ENCODE peak calls at places on chromosomes 2 and 18, in six cellular contexts. One of them, this sample, is unnamed.
A peak's percentile ranks its signal among the peaks of the same experiment; 100 is the strongest.

GRCh38 chr18:25503567-25504081 is 151.7 kb upstream of the ZNF521 start:
- DNase-seq in ovary: peak; percentile 63
- DNase-seq in choroid plexus epithelial cell: peak; percentile 84
- DNase-seq in astrocyte of the cerebellum: peak; percentile 68
- DNase-seq in fibroblast of pulmonary artery: peak; percentile 77
- DNase-seq in cardiac fibroblast: peak; percentile 65
- DNase-seq in this sample: peak; percentile 68

GRCh38 chr2:64019083-64019974 is at the start of gene VPS54:
- DNase-seq in ovary: peak; percentile 83
- DNase-seq in cardiac fibroblast: peak; percentile 65
- DNase-seq in choroid plexus epithelial cell: peak; percentile 56
- DNase-seq in astrocyte of the cerebellum: no peak
- DNase-seq in fibroblast of pulmonary artery: peak; percentile 59
- DNase-seq in this sample: peak; percentile 78

GRCh38 chr18:74840492-74841167 is 243.0 kb downstream of the ZNF407 start:
- DNase-seq in fibroblast of pulmonary artery: peak; percentile 58
- DNase-seq in cardiac fibroblast: peak; percentile 89
- DNase-seq in choroid plexus epithelial cell: peak; percentile 65
- DNase-seq in astrocyte of the cerebellum: no peak
- DNase-seq in ovary: no peak
- DNase-seq in this sample: peak; percentile 84

GRCh38 chr2:214410918-214411554 is at the start of gene VWC2L:
- DNase-seq in astrocyte of the cerebellum: peak; percentile 75
- DNase-seq in ovary: peak; percentile 57
- DNase-seq in fibroblast of pulmonary artery: peak; percentile 76
- DNase-seq in choroid plexus epithelial cell: peak; percentile 80
- DNase-seq in cardiac fibroblast: peak; percentile 76
- DNase-seq in this sample: peak; percentile 59

GRCh38 chr2:13128139-13128538 is 411.4 kb downstream of the TRIB2 start:
- DNase-seq in choroid plexus epithelial cell: no peak
- DNase-seq in cardiac fibroblast: no peak
- DNase-seq in astrocyte of the cerebellum: no peak
- DNase-seq in fibroblast of pulmonary artery: no peak
- DNase-seq in ovary: no peak
- DNase-seq in this sample: no peak

GRCh38 chr2:12556762-12557161 is 160.0 kb upstream of the TRIB2 start:
- DNase-seq in astrocyte of the cerebellum: no peak
- DNase-seq in choroid plexus epithelial cell: peak; percentile 83
- DNase-seq in cardiac fibroblast: peak; percentile 79
- DNase-seq in ovary: no peak
- DNase-seq in fibroblast of pulmonary artery: peak; percentile 71
- DNase-seq in this sample: peak; percentile 58

GRCh38 chr2:170221317-170222288 is 43.7 kb downstream of the MYO3B start:
- DNase-seq in astrocyte of the cerebellum: no peak
- DNase-seq in ovary: no peak
- DNase-seq in fibroblast of pulmonary artery: peak; percentile 47
- DNase-seq in choroid plexus epithelial cell: peak; percentile 74
- DNase-seq in cardiac fibroblast: peak; percentile 56
- DNase-seq in this sample: peak; percentile 29

GRCh38 chr2:85830645-85831044 is 58.1 kb downstream of the ST3GAL5 start:
- DNase-seq in astrocyte of the cerebellum: no peak
- DNase-seq in cardiac fibroblast: peak; percentile 11
- DNase-seq in ovary: no peak
- DNase-seq in choroid plexus epithelial cell: peak; percentile 25
- DNase-seq in fibroblast of pulmonary artery: no peak
- DNase-seq in this sample: no peak

GRCh38 chr2:120869659-120870466 is 134.2 kb downstream of the GLI2 start:
- DNase-seq in ovary: no peak
- DNase-seq in astrocyte of the cerebellum: no peak
- DNase-seq in fibroblast of pulmonary artery: no peak
- DNase-seq in cardiac fibroblast: no peak
- DNase-seq in choroid plexus epithelial cell: no peak
- DNase-seq in this sample: no peak

GRCh38 chr2:44745460-44745859 is 196.0 kb upstream of the SIX3 start:
- DNase-seq in astrocyte of the cerebellum: no peak
- DNase-seq in cardiac fibroblast: no peak
- DNase-seq in ovary: no peak
- DNase-seq in fibroblast of pulmonary artery: no peak
- DNase-seq in choroid plexus epithelial cell: no peak
- DNase-seq in this sample: no peak

GRCh38 chr2:33967103-33967502 is 368.0 kb upstream of the FAM98A start:
- DNase-seq in astrocyte of the cerebellum: no peak
- DNase-seq in ovary: no peak
- DNase-seq in cardiac fibroblast: no peak
- DNase-seq in choroid plexus epithelial cell: no peak
- DNase-seq in fibroblast of pulmonary artery: no peak
- DNase-seq in this sample: no peak

GRCh38 chr2:100196786-100197494 is 54.5 kb upstream of the AFF3 start:
- DNase-seq in choroid plexus epithelial cell: peak; percentile 45
- DNase-seq in astrocyte of the cerebellum: no peak
- DNase-seq in fibroblast of pulmonary artery: no peak
- DNase-seq in cardiac fibroblast: peak; percentile 33
- DNase-seq in ovary: no peak
- DNase-seq in this sample: no peak

GRCh38 chr18:9825571-9826073 is 60.2 kb upstream of the TXNDC2 start:
- DNase-seq in cardiac fibroblast: peak; percentile 83
- DNase-seq in ovary: no peak
- DNase-seq in astrocyte of the cerebellum: peak; percentile 89
- DNase-seq in fibroblast of pulmonary artery: peak; percentile 94
- DNase-seq in choroid plexus epithelial cell: peak; percentile 97
- DNase-seq in this sample: peak; percentile 92

GRCh38 chr2:32926708-32927084 is 20.1 kb upstream of the LTBP1 start:
- DNase-seq in fibroblast of pulmonary artery: peak; percentile 95
- DNase-seq in cardiac fibroblast: peak; percentile 89
- DNase-seq in astrocyte of the cerebellum: no peak
- DNase-seq in choroid plexus epithelial cell: peak; percentile 63
- DNase-seq in ovary: no peak
- DNase-seq in this sample: peak; percentile 72

GRCh38 chr2:160492401-160493226 is 993 bp downstream of the RBMS1 start:
- DNase-seq in choroid plexus epithelial cell: peak; percentile 71
- DNase-seq in fibroblast of pulmonary artery: peak; percentile 72
- DNase-seq in ovary: peak; percentile 84
- DNase-seq in cardiac fibroblast: peak; percentile 76
- DNase-seq in astrocyte of the cerebellum: no peak
- DNase-seq in this sample: peak; percentile 64

GRCh38 chr2:233532971-233533370 is 33.6 kb downstream of the USP40 start:
- DNase-seq in fibroblast of pulmonary artery: no peak
- DNase-seq in choroid plexus epithelial cell: no peak
- DNase-seq in cardiac fibroblast: no peak
- DNase-seq in astrocyte of the cerebellum: no peak
- DNase-seq in ovary: no peak
- DNase-seq in this sample: no peak

GRCh38 chr2:231800493-231801091 is 14.3 kb downstream of the COPS7B start:
- DNase-seq in ovary: no peak
- DNase-seq in cardiac fibroblast: peak; percentile 65
- DNase-seq in choroid plexus epithelial cell: peak; percentile 60
- DNase-seq in fibroblast of pulmonary artery: peak; percentile 55
- DNase-seq in astrocyte of the cerebellum: no peak
- DNase-seq in this sample: peak; percentile 67

GRCh38 chr2:69628325-69629038 is 15.1 kb downstream of the AAK1 start:
- DNase-seq in cardiac fibroblast: no peak
- DNase-seq in astrocyte of the cerebellum: no peak
- DNase-seq in fibroblast of pulmonary artery: no peak
- DNase-seq in ovary: no peak
- DNase-seq in choroid plexus epithelial cell: no peak
- DNase-seq in this sample: no peak

DNA sequence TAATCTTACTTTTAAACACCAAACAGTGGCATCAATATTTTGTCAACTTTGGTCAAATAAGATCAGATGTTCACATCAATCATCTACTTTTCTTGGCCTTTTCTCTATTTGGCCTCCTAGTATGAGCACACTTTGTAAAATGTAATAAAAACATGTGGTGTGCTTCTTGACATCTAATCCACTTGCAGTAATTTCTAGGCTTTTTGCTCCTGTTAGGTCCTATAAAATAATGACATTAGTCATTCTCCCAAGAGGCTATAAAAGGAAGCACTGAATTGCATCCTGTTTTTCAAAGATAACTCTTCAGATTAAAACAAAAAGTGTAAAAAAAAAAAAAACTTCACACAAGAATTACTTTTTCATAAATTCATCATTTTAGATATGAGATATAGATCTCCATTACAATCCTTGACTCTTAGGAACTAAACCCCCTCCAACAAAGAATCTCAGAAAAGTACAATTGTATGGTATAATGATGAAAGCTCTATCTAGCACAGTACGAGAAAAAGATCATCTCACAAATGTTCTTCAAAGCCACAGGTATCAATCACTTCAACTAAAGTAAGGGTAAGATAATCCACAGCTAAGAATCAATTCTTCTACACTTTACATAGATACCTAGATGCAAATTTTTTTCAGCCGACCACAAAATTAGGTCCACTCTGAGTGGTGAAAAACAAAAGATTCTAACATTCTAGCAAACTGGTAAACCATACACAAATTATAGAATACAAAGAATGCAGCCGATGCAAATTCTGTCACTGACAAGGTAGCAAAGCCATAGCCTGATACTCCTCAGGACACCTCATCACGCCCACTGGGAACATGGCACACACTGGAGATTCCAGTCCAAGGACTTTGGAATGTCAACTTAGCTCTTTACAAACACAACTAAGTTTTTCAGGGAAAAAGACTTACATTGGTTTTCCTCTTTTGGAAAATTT is 2.7 kb downstream of the BCL2 start:
- DNase-seq in astrocyte of the cerebellum: no peak
- DNase-seq in choroid plexus epithelial cell: no peak
- DNase-seq in ovary: no peak
- DNase-seq in fibroblast of pulmonary artery: no peak
- DNase-seq in cardiac fibroblast: no peak
- DNase-seq in this sample: no peak
- H3K4me3 ChIP-seq in astrocyte of the cerebellum: no peak overlapping the region
- H3K4me3 ChIP-seq in choroid plexus epithelial cell: no peak overlapping the region
- H3K4me3 ChIP-seq in ovary: peak overlapping the region; percentile 73
- H3K4me3 ChIP-seq in fibroblast of pulmonary artery: no peak overlapping the region
- H3K4me3 ChIP-seq in cardiac fibroblast: no peak overlapping the region
- H3K4me3 ChIP-seq in this sample: peak overlapping the region; percentile 79

GRCh38 chr2:136024616-136025015 is 39.2 kb upstream of the DARS1 start:
- DNase-seq in astrocyte of the cerebellum: peak; percentile 70
- DNase-seq in ovary: no peak
- DNase-seq in fibroblast of pulmonary artery: peak; percentile 18
- DNase-seq in choroid plexus epithelial cell: no peak
- DNase-seq in cardiac fibroblast: no peak
- DNase-seq in this sample: no peak

GRCh38 chr2:136025057-136025973 is 39.9 kb upstream of the DARS1 start:
- DNase-seq in fibroblast of pulmonary artery: peak; percentile 67
- DNase-seq in astrocyte of the cerebellum: peak; percentile 87
- DNase-seq in ovary: peak; percentile 20
- DNase-seq in cardiac fibroblast: peak; percentile 52
- DNase-seq in choroid plexus epithelial cell: peak; percentile 68
- DNase-seq in this sample: peak; percentile 75

GRCh38 chr2:136022747-136023146 is 37.3 kb upstream of the DARS1 start:
- DNase-seq in fibroblast of pulmonary artery: peak; percentile 20
- DNase-seq in astrocyte of the cerebellum: no peak
- DNase-seq in cardiac fibroblast: peak; percentile 9
- DNase-seq in ovary: no peak
- DNase-seq in choroid plexus epithelial cell: peak; percentile 19
- DNase-seq in this sample: no peak

GRCh38 chr2:136023416-136023815 is 38.0 kb upstream of the DARS1 start:
- DNase-seq in fibroblast of pulmonary artery: no peak
- DNase-seq in astrocyte of the cerebellum: no peak
- DNase-seq in choroid plexus epithelial cell: no peak
- DNase-seq in cardiac fibroblast: no peak
- DNase-seq in ovary: no peak
- DNase-seq in this sample: no peak

DNA sequence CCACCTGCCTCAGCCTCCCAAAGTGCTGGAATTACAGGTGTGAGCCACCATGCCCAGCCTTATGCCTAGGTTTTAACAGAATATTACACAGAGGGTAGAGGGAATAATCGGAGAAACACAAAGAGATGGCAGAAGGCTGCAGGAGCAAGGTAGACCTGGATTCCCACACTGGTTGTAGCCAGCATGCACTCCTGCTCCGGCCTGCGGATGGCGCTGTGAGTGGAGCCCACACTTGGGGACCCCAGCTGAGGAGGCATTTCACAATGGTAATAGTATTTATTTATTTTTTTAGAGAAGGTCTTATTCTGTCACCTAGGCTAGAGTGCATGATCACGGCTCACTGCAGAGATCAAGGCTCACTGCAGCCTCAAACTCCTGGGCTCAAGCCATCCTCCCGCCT is 38.8 kb upstream of the DARS1 start:
- DNase-seq in cardiac fibroblast: no peak
- DNase-seq in fibroblast of pulmonary artery: no peak
- DNase-seq in astrocyte of the cerebellum: no peak
- DNase-seq in choroid plexus epithelial cell: no peak
- DNase-seq in ovary: no peak
- DNase-seq in this sample: no peak
- TF ChIP-seq CTCF in cardiac fibroblast: no peak
- TF ChIP-seq CTCF in fibroblast of pulmonary artery: no peak
- TF ChIP-seq CTCF in astrocyte of the cerebellum: no peak
- TF ChIP-seq CTCF in choroid plexus epithelial cell: no peak
- TF ChIP-seq CTCF in ovary: no peak
- TF ChIP-seq CTCF in this sample: no peak

GRCh38 chr2:25213229-25213628 is 44.8 kb upstream of the POMC start:
- DNase-seq in cardiac fibroblast: no peak
- DNase-seq in ovary: no peak
- DNase-seq in fibroblast of pulmonary artery: no peak
- DNase-seq in choroid plexus epithelial cell: no peak
- DNase-seq in astrocyte of the cerebellum: no peak
- DNase-seq in this sample: no peak

GRCh38 chr2:25218134-25218533 is 49.8 kb upstream of the POMC start:
- DNase-seq in astrocyte of the cerebellum: no peak
- DNase-seq in ovary: no peak
- DNase-seq in choroid plexus epithelial cell: no peak
- DNase-seq in fibroblast of pulmonary artery: no peak
- DNase-seq in cardiac fibroblast: no peak
- DNase-seq in this sample: no peak

GRCh38 chr2:25215232-25215631 is 46.9 kb upstream of the POMC start:
- DNase-seq in cardiac fibroblast: no peak
- DNase-seq in ovary: no peak
- DNase-seq in astrocyte of the cerebellum: no peak
- DNase-seq in choroid plexus epithelial cell: no peak
- DNase-seq in fibroblast of pulmonary artery: no peak
- DNase-seq in this sample: peak; percentile 18

GRCh38 chr2:25219621-25220020 is 51.2 kb upstream of the POMC start:
- DNase-seq in fibroblast of pulmonary artery: no peak
- DNase-seq in astrocyte of the cerebellum: no peak
- DNase-seq in choroid plexus epithelial cell: no peak
- DNase-seq in cardiac fibroblast: no peak
- DNase-seq in ovary: no peak
- DNase-seq in this sample: no peak

GRCh38 chr2:25215948-25216679 is 47.7 kb upstream of the POMC start:
- DNase-seq in fibroblast of pulmonary artery: peak; percentile 68
- DNase-seq in choroid plexus epithelial cell: peak; percentile 68
- DNase-seq in cardiac fibroblast: peak; percentile 51
- DNase-seq in ovary: peak; percentile 86
- DNase-seq in astrocyte of the cerebellum: no peak
- DNase-seq in this sample: peak; percentile 86
- H3K4me3 ChIP-seq in fibroblast of pulmonary artery: peak overlapping the region; percentile 59
- H3K4me3 ChIP-seq in choroid plexus epithelial cell: peak overlapping the region; percentile 58
- H3K4me3 ChIP-seq in cardiac fibroblast: peak overlapping the region; percentile 49
- H3K4me3 ChIP-seq in ovary: peak overlapping the region; percentile 30
- H3K4me3 ChIP-seq in astrocyte of the cerebellum: peak overlapping the region; percentile 49
- H3K4me3 ChIP-seq in this sample: peak overlapping the region; percentile 71

DNA sequence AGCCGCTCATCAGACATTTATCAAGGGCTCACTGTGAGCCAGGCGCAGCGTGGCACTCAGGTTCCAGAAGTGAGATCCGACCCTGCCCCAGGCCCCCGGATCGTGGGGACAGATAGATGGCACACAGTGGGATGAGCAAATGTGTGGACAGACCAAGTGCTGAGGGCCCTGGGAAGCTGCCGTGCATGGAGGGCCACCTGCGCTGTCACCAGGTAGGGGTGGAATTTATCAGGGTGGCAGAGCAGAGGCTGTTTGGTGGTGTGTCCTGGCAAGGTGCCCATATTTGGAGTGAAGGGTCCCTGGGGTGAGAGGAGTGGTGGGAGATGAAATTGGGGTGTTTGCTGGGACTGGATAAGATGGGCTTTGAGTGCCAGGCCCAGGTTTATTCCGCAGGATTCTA is 92.8 kb upstream of the HS6ST1 start:
- DNase-seq in choroid plexus epithelial cell: no peak
- DNase-seq in ovary: no peak
- DNase-seq in astrocyte of the cerebellum: no peak
- DNase-seq in fibroblast of pulmonary artery: no peak
- DNase-seq in cardiac fibroblast: no peak
- DNase-seq in this sample: no peak
- TF ChIP-seq CTCF in choroid plexus epithelial cell: no peak
- TF ChIP-seq CTCF in ovary: no peak
- TF ChIP-seq CTCF in astrocyte of the cerebellum: no peak
- TF ChIP-seq CTCF in fibroblast of pulmonary artery: no peak
- TF ChIP-seq CTCF in cardiac fibroblast: no peak
- TF ChIP-seq CTCF in this sample: no peak